ENCODE peak calls at places on chromosomes 16 and 17, in ten cellular contexts. P is A549, S is testis, V is breast epithelium, K is body of pancreas, C is IMR-90, L is stomach, B is transverse colon, R is tibial nerve, U is ovary. Z is an unnamed sample.
A peak's percentile ranks its signal among the peaks of the same experiment; 100 is the strongest.

GRCh38 chr16:53886482-53887378 is 182.8 kb downstream of the FTO start:
- DNase-seq in R (no peak), V (no peak), S (no peak), P (no peak), K (no peak), C (no peak), B (no peak), L (no peak), U (no peak), Z (no peak)

GRCh38 chr16:56861092-56861610 is 3.9 kb upstream of the SLC12A3 start:
- DNase-seq in U (no peak), P (no peak), K (peak; percentile 31), R (no peak), L (no peak), S (no peak), C (no peak), V (no peak), B (no peak), Z (no peak)

GRCh38 chr17:74833501-74834361 is 26.0 kb downstream of the GRIN2C start:
- DNase-seq in B (peak; percentile 23), K (no peak), L (no peak), U (no peak), V (no peak), P (no peak), S (peak; percentile 26), C (peak; percentile 52), R (no peak), Z (no peak)

GRCh38 chr17:53472586-53472985 is 350.1 kb upstream of the KIF2B start:
- DNase-seq in K (no peak), V (no peak), S (no peak), U (no peak), L (no peak), R (no peak), C (no peak), P (no peak), B (no peak), Z (no peak)

GRCh38 chr17:57576744-57577143 is 168.4 kb downstream of the CCDC182 start:
- DNase-seq in S (no peak), K (no peak), P (no peak), U (no peak), V (no peak), R (no peak), C (no peak), B (no peak), L (no peak), Z (no peak)

GRCh38 chr17:4721203-4722135 is 9.8 kb upstream of the MED11 start:
- DNase-seq in L (peak; percentile 92), V (no peak), S (peak; percentile 40), U (no peak), C (peak; percentile 80), P (peak; percentile 85), K (peak; percentile 86), B (peak; percentile 78), R (no peak), Z (no peak)

GRCh38 chr17:46020998-46021397 is 21.9 kb downstream of the STH start:
- DNase-seq in V (no peak), S (no peak), B (no peak), L (no peak), P (no peak), U (no peak), K (no peak), R (no peak), C (no peak), Z (no peak)

GRCh38 chr16:78274771-78275170 is 175.3 kb downstream of the WWOX start:
- DNase-seq in U (no peak), C (no peak), V (no peak), S (no peak), K (no peak), B (no peak), P (no peak), R (no peak), L (no peak), Z (no peak)

GRCh38 chr17:6232768-6233130 is 162.6 kb downstream of the WSCD1 start:
- DNase-seq in S (no peak), L (no peak), V (no peak), K (no peak), B (no peak), R (no peak), U (no peak), C (no peak), P (no peak), Z (no peak)

GRCh38 chr17:3657588-3657869 is 10.8 kb downstream of the TAX1BP3 start:
- DNase-seq in R (no peak), K (no peak), V (no peak), C (no peak), L (no peak), S (no peak), B (no peak), P (no peak), U (no peak), Z (no peak)

GRCh38 chr17:65183736-65184135 is 46.6 kb downstream of the RGS9 start:
- DNase-seq in K (no peak), B (no peak), P (peak; percentile 35), C (peak; percentile 70), S (no peak), U (no peak), R (no peak), L (no peak), V (peak; percentile 65), Z (no peak)

GRCh38 chr16:19745286-19746018 is 27.4 kb downstream of the IQCK start:
- DNase-seq in B (no peak), R (peak; percentile 25), S (no peak), K (no peak), U (no peak), V (no peak), L (no peak), P (no peak), C (peak; percentile 71), Z (no peak)

GRCh38 chr16:4534151-4534790 is 4.3 kb downstream of the CDIP1 start:
- DNase-seq in K (peak; percentile 81), U (no peak), L (no peak), B (no peak), S (no peak), C (no peak), R (no peak), P (no peak), V (no peak), Z (no peak)

GRCh38 chr16:1772362-1772907 is at the start of gene EME2:
- DNase-seq in V (no peak), L (no peak), U (no peak), C (peak; percentile 33), P (no peak), B (peak; percentile 58), K (no peak), S (no peak), R (no peak), Z (no peak)

GRCh38 chr16:4924593-4925378 is 12.2 kb downstream of the PPL start:
- DNase-seq in C (no peak), U (no peak), P (no peak), K (peak; percentile 73), R (no peak), S (no peak), B (peak; percentile 25), L (peak; percentile 74), V (peak; percentile 88), Z (no peak)

GRCh38 chr16:31352344-31353115 is 2.4 kb upstream of the ITGAX start:
- DNase-seq in V (no peak), K (no peak), C (no peak), B (no peak), R (no peak), S (no peak), L (no peak), U (no peak), P (no peak), Z (peak; percentile 77)

GRCh38 chr16:31356566-31357323 is 1.8 kb downstream of the ITGAX start:
- DNase-seq in P (no peak), U (no peak), C (no peak), K (no peak), L (no peak), B (no peak), R (no peak), S (no peak), V (no peak), Z (no peak)

GRCh38 chr16:31357324-31358156 is 2.6 kb downstream of the ITGAX start:
- DNase-seq in L (no peak), C (no peak), V (no peak), B (no peak), K (no peak), U (no peak), S (no peak), R (no peak), P (no peak), Z (peak; percentile 32)

GRCh38 chr16:31354394-31355291 is at the start of gene ITGAX:
- DNase-seq in C (peak; percentile 20), K (peak; percentile 27), P (peak; percentile 35), L (peak; percentile 49), R (no peak), S (peak; percentile 62), U (no peak), B (peak; percentile 52), V (no peak), Z (no peak)

DNA sequence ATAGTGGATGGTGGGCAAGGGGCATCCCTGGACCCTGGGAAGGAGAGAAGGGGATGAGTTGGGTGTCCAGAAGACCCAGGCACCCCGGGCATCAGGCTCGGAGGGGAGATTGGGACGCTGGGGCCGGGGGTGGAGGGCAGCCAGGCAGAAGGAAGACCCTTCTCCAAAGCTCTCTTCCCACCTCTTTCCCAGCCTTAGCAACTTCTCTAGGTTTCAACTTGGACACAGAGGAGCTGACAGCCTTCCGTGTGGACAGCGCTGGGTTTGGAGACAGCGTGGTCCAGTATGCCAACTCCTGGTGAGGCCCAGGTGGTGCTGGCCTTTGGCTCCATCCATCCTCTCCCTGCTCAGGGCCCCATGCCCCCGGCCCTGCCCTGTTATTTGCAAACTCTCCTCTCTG is 725 bp downstream of the ITGAX start:
- DNase-seq in B (no peak), U (no peak), C (no peak), P (no peak), V (no peak), L (no peak), R (no peak), S (no peak), K (no peak), Z (peak; percentile 69)
- H3K27ac ChIP-seq in B (no peak overlapping the region), U (no peak overlapping the region), C (no peak overlapping the region), P (no peak overlapping the region), V (no peak overlapping the region), L (no peak overlapping the region), R (no peak overlapping the region), S (no peak overlapping the region), K (peak overlapping the region; percentile 65), Z (no peak overlapping the region)

GRCh38 chr16:51143166-51143565 is 7.9 kb downstream of the SALL1 start:
- DNase-seq in U (no peak), C (no peak), R (no peak), K (no peak), B (no peak), P (no peak), S (no peak), L (no peak), V (no peak), Z (no peak)
- H3K4me3 ChIP-seq in U (no peak overlapping the region), C (no peak overlapping the region), R (no peak overlapping the region), K (no peak overlapping the region), B (no peak overlapping the region), P (no peak overlapping the region), S (no peak overlapping the region), L (no peak overlapping the region), V (no peak overlapping the region), Z (no peak overlapping the region)

GRCh38 chr17:40321502-40322416 is 12.8 kb downstream of the RARA start:
- DNase-seq in U (peak; percentile 70), P (no peak), K (peak; percentile 59), R (peak; percentile 10), V (no peak), B (peak; percentile 61), S (peak; percentile 60), L (peak; percentile 68), C (no peak), Z (peak; percentile 78)
- TF ChIP-seq POLR2A in U (no peak), P (no peak), K (no peak), R (no peak), V (no peak), B (no peak), S (no peak), L (no peak), C (no peak), Z (no peak)

GRCh38 chr17:39695089-39695474 is 4.8 kb upstream of the ERBB2 start:
- DNase-seq in L (no peak), R (no peak), V (no peak), U (no peak), C (no peak), P (no peak), B (no peak), K (no peak), S (no peak), Z (no peak)
- H3K27ac ChIP-seq in L (no peak overlapping the region), R (peak overlapping the region; percentile 12), V (no peak overlapping the region), U (no peak overlapping the region), C (no peak overlapping the region), P (no peak overlapping the region), B (peak overlapping the region; percentile 71), K (peak overlapping the region; percentile 8), S (no peak overlapping the region), Z (no peak overlapping the region)

Z was measured in suprapubic skin.